ENCODE peak calls at places on chromosomes 5 and 9, in nine cellular contexts. C, R, U, J, M, A, F, X and Z are unnamed samples. For H3K36me3, the result is how much of the 10 kb centered on the place peaks cover.

GRCh38 chr9:6605202-6605601 is 40.3 kb downstream of the GLDC start:
- DNase-seq in X (no peak), F (no peak), U (no peak), J (no peak), M (no peak), R (no peak), A (no peak), C (no peak), Z (no peak)

GRCh38 chr5:1139806-1140187 is 27.9 kb upstream of the SLC12A7 start:
- DNase-seq in M (no peak), F (no peak), X (no peak), U (no peak), R (no peak), A (no peak), C (no peak), J (no peak), Z (no peak)

GRCh38 chr5:81768960-81769452 is 18.1 kb upstream of the SSBP2 start:
- DNase-seq in U (no peak), J (peak), C (no peak), M (no peak), R (no peak), A (peak), F (peak), X (no peak), Z (no peak)

GRCh38 chr9:79572032-79572890 is 496 bp downstream of the TLE4 start:
- DNase-seq in C (peak), U (peak), M (no peak), J (peak), R (no peak), F (peak), X (no peak), A (no peak), Z (no peak)

GRCh38 chr9:114717908-114718486 is 36.0 kb upstream of the TEX48 start:
- DNase-seq in M (no peak), F (no peak), U (no peak), C (no peak), R (no peak), A (no peak), X (no peak), J (no peak), Z (no peak)

GRCh38 chr9:130295945-130296782 is 30.6 kb downstream of the HMCN2 start:
- DNase-seq in X (no peak), F (no peak), M (no peak), U (no peak), C (no peak), A (no peak), J (no peak), R (no peak), Z (no peak)

GRCh38 chr9:110700953-110701352 is 32.4 kb downstream of the MUSK start:
- DNase-seq in U (no peak), F (peak), X (no peak), M (no peak), R (no peak), A (no peak), J (peak), C (no peak), Z (no peak)

GRCh38 chr5:93571111-93571977 is 9.7 kb downstream of the NR2F1-AS1 start:
- DNase-seq in R (no peak), C (no peak), J (no peak), A (no peak), M (no peak), F (no peak), U (no peak), X (no peak), Z (no peak)

GRCh38 chr5:159851053-159851452 is 65.2 kb upstream of the ADRA1B start:
- DNase-seq in U (no peak), F (no peak), A (no peak), J (peak), C (no peak), R (no peak), M (no peak), X (no peak), Z (no peak)

GRCh38 chr9:124215956-124216355 is 41.8 kb upstream of the NEK6 start:
- DNase-seq in A (no peak), R (no peak), F (no peak), M (no peak), J (no peak), C (no peak), X (peak), U (no peak), Z (peak)

GRCh38 chr9:124222918-124223720 is 34.6 kb upstream of the NEK6 start:
- DNase-seq in F (peak), C (no peak), J (peak), A (no peak), U (peak), X (peak), R (no peak), M (peak), Z (no peak)

GRCh38 chr9:136352682-136353081 is 10.9 kb downstream of the DNLZ start:
- DNase-seq in F (no peak), R (no peak), U (no peak), A (no peak), J (no peak), C (no peak), X (no peak), M (no peak), Z (no peak)

GRCh38 chr5:67047180-67047579 is 149.4 kb downstream of the CD180 start:
- DNase-seq in R (no peak), X (peak), M (peak), J (no peak), U (peak), F (no peak), C (peak), A (no peak), Z (no peak)

GRCh38 chr5:134523543-134524136 is 1.8 kb upstream of the JADE2 start:
- DNase-seq in M (no peak), A (no peak), R (no peak), F (peak), J (peak), X (no peak), C (no peak), U (no peak), Z (no peak)

GRCh38 chr5:33346534-33346933 is 94.2 kb upstream of the TARS1 start:
- DNase-seq in R (no peak), X (no peak), F (no peak), U (no peak), C (no peak), J (no peak), M (no peak), A (no peak), Z (no peak)

GRCh38 chr9:114484215-114484853 is 20.9 kb downstream of the WHRN start:
- DNase-seq in M (no peak), X (no peak), J (no peak), A (no peak), F (no peak), R (no peak), C (no peak), U (no peak), Z (no peak)

GRCh38 chr9:114301798-114302565 is 20.9 kb upstream of the ORM1 start:
- DNase-seq in C (no peak), F (no peak), J (no peak), R (no peak), X (peak), M (no peak), A (no peak), U (no peak), Z (peak)

GRCh38 chr9:116027096-116027495 is 126.5 kb upstream of the PAPPA start:
- DNase-seq in F (peak), R (no peak), U (no peak), X (no peak), C (no peak), M (no peak), A (no peak), J (peak), Z (no peak)

GRCh38 chr9:14383296-14383695 is 69.4 kb upstream of the NFIB start:
- DNase-seq in A (no peak), J (peak), X (no peak), R (no peak), C (peak), U (no peak), F (peak), M (peak), Z (no peak)

GRCh38 chr5:120082316-120083068 is 381.6 kb upstream of the PRR16 start:
- DNase-seq in U (no peak), J (peak), A (no peak), F (no peak), C (no peak), R (no peak), M (no peak), X (no peak), Z (no peak)

GRCh38 chr9:109289931-109290330 is 30.9 kb downstream of the EPB41L4B start:
- DNase-seq in C (no peak), A (no peak), X (no peak), J (no peak), R (no peak), U (no peak), M (no peak), F (no peak), Z (no peak)

GRCh38 chr5:102999191-102999590 is 120.7 kb downstream of the GIN1 start:
- DNase-seq in U (no peak), X (no peak), J (no peak), F (no peak), M (no peak), C (no peak), A (no peak), R (no peak), Z (no peak)

GRCh38 chr5:111133436-111133751 is 41.2 kb downstream of the WDR36 start:
- DNase-seq in C (no peak), A (no peak), J (no peak), F (no peak), X (no peak), U (no peak), R (no peak), M (no peak), Z (no peak)

GRCh38 chr5:1744393-1745189 is 55.0 kb downstream of the MRPL36 start:
- DNase-seq in C (no peak), U (no peak), F (no peak), X (peak), A (no peak), R (no peak), J (no peak), M (no peak), Z (no peak)

GRCh38 chr9:77926314-77926959 is 105.2 kb downstream of the GNAQ start:
- DNase-seq in R (no peak), J (peak), M (no peak), X (no peak), U (no peak), A (peak), F (peak), C (no peak), Z (no peak)

GRCh38 chr9:105154723-105155191 is 89.7 kb upstream of the SLC44A1 start:
- DNase-seq in C (no peak), X (no peak), J (peak), U (no peak), F (peak), M (peak), A (no peak), R (no peak), Z (no peak)

GRCh38 chr9:83198336-83198735 is 135.4 kb upstream of the RASEF start:
- DNase-seq in X (no peak), M (no peak), A (no peak), F (no peak), U (no peak), R (no peak), J (no peak), C (peak), Z (no peak)

GRCh38 chr9:74431467-74431866 is 65.7 kb upstream of the RORB start:
- DNase-seq in C (no peak), U (no peak), J (no peak), R (no peak), X (no peak), A (no peak), M (no peak), F (no peak), Z (no peak)

GRCh38 chr5:43073597-43074546 is 33.8 kb upstream of the ANXA2R start:
- DNase-seq in M (no peak), A (peak), X (no peak), U (no peak), F (peak), C (peak), R (peak), J (peak), Z (no peak)

GRCh38 chr5:65126192-65126591 is 355.5 kb downstream of the ADAMTS6 start:
- DNase-seq in F (peak), A (no peak), J (peak), C (no peak), M (no peak), U (no peak), R (no peak), X (no peak), Z (no peak)

GRCh38 chr9:124110307-124110915 is 98.8 kb downstream of the LHX2 start:
- DNase-seq in J (peak), U (peak), M (peak), R (peak), A (no peak), F (peak), C (peak), X (peak), Z (no peak)

GRCh38 chr5:81854915-81855314 is 104.0 kb upstream of the SSBP2 start:
- DNase-seq in A (no peak), F (no peak), J (no peak), R (no peak), U (no peak), C (no peak), M (no peak), X (no peak), Z (no peak)

GRCh38 chr9:96376926-96377874 is 6.3 kb downstream of the SLC35D2 start:
- DNase-seq in R (no peak), J (peak), U (no peak), X (no peak), M (no peak), A (no peak), C (peak), F (peak), Z (no peak)

DNA sequence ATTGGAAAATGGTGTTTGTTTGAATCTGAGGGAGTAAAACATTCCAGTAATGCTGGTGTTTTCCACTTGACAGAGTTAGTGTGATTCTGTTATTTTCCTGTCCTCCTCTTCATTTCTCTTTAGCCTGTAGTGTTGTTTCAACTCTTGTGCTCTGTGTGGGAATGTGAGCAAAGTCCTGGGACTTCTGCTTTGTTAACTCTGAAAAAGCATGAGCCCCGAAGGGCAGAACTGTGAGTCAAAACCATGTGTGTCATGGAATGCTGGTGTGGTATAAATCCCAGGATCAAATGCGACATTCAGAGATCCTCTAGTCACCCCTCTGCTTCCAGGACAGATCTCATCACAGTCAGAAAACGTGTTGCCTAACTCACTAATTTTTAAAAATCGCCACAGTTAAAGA is 8.9 kb downstream of the F2R start:
- DNase-seq in J (peak), R (no peak), M (no peak), X (no peak), C (no peak), F (no peak), U (no peak), A (no peak), Z (no peak)
- H3K36me3 ChIP-seq in J (under half), R (under half), M (under half), X (under half), C (under half), F (under half), U (under half), A (under half), Z (under half)

DNA sequence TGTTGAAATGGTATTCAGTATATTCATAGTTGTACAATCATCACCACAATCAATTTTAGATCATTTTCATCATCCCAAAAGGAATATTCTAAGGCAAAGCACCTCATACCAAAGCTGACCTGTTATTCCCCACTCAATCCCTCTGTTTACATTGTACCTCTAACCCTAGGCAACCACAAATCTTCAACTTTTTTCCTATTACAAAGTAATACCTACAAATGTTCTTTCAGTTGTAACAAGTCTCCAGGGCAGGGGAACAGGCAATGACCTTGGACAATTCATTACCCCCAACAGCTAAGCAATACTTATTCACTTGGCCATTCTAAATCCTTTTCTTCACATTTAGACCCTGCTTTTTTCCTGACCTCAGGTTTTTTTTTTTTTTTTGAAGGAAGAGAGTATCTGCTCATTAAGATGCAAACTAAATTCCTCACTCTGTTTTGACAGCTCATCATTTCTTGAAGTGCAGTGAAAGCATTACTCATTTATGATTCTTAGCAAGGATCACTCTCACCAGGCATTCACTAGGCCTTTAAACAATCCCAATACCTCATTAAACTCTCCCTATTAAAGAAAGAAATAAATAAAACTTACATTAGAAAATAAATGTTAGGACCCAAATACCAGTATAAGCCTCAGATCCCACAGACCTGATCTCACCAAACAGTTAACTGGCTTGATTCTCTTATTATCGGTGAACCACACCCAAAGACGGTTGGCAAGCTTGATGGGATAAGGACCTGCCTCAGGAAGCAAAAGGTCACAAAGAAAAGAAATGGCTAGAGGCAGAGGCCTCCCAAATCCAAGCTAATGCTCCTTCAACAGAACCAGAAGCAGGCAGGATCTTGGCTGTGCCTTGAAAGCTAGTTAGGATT is 15.3 kb downstream of the MTMR12 start:
- DNase-seq in C (no peak), M (no peak), X (no peak), R (no peak), F (no peak), A (no peak), J (no peak), U (no peak), Z (no peak)
- H3K4me3 ChIP-seq in C (no peak), M (no peak), X (no peak), R (no peak), F (no peak), A (no peak), J (no peak), U (no peak), Z (no peak)

GRCh38 chr9:100308965-100309564 is 43.7 kb downstream of the TEX10 start:
- DNase-seq in F (peak), U (no peak), C (no peak), A (no peak), J (peak), X (no peak), M (no peak), R (no peak), Z (no peak)
- H3K36me3 ChIP-seq in F (under half), U (under half), C (under half), A (under half), J (under half), X (under half), M (half or more), R (half or more), Z (under half)

GRCh38 chr5:80143491-80143890 is 108.3 kb downstream of the THBS4 start:
- DNase-seq in U (no peak), A (no peak), M (no peak), R (no peak), J (no peak), X (no peak), F (no peak), C (no peak), Z (no peak)
- H3K4me3 ChIP-seq in U (no peak), A (no peak), M (no peak), R (no peak), J (no peak), X (no peak), F (no peak), C (no peak), Z (no peak)

GRCh38 chr9:120431268-120431667 is 148.7 kb downstream of the CDK5RAP2 start:
- DNase-seq in X (no peak), C (no peak), U (no peak), A (no peak), F (no peak), J (no peak), R (no peak), M (no peak), Z (no peak)

GRCh38 chr9:120435066-120435465 is 144.9 kb downstream of the CDK5RAP2 start:
- DNase-seq in A (no peak), R (no peak), J (peak), F (peak), X (no peak), U (no peak), M (no peak), C (no peak), Z (no peak)

GRCh38 chr9:120434532-120434931 is 145.4 kb downstream of the CDK5RAP2 start:
- DNase-seq in J (peak), M (peak), C (peak), R (no peak), X (no peak), A (no peak), F (peak), U (peak), Z (no peak)

GRCh38 chr9:120432600-120432999 is 147.4 kb downstream of the CDK5RAP2 start:
- DNase-seq in X (no peak), J (no peak), U (no peak), R (no peak), F (no peak), M (no peak), A (no peak), C (no peak), Z (no peak)

DNA sequence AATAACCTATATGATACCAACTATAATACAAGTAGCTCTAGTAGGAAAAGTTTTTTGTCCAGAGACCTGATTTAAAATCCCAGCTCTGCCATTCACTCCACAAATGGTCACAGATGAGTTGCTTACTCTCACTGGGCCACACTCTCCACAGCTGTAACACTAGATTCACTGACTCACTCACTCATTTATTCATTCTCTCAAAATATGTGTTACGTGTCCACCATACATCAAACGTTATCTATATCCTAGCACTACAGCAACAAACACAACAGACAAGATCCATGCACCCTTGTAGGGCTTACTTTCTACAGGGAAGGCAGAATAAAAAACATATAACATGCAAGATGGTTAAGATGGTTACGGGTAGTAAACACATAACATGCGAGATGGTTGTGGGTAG is 146.3 kb downstream of the CDK5RAP2 start:
- DNase-seq in J (no peak), R (no peak), M (no peak), X (no peak), C (no peak), U (no peak), F (peak), A (no peak), Z (no peak)
- H3K36me3 ChIP-seq in J (under half), R (under half), M (under half), X (under half), C (under half), U (under half), F (under half), A (under half), Z (under half)

GRCh38 chr9:135340726-135341475 is 138.7 kb upstream of the PPP1R26 start:
- DNase-seq in U (no peak), R (no peak), A (no peak), X (no peak), J (no peak), M (no peak), F (no peak), C (no peak), Z (no peak)
- H3K4me3 ChIP-seq in U (no peak), R (no peak), A (no peak), X (no peak), J (no peak), M (no peak), F (no peak), C (no peak), Z (no peak)

DNA sequence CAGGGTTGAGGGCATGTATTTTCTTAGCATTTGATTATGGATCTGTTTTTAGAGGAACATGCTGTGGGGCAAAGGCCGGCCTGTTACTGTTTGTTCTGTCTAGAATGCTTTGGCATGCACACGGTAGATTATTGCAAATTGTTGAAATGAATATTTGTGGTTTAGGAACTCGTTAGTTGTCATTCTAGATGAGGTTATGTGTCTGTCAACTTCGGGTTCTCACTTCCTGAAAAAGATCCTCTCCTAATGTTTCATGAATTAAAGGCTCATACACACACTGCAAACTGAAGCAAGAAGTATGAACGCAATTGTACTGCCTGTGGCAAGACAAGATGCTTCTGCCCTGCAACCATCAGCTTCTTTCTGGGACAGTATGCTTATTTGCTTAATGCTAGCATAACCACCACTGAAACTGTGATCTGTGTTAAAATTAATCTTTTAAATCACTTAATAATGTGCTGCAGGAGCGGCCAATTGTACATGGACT is 99.6 kb downstream of the BASP1 start:
- DNase-seq in F (peak), U (no peak), C (no peak), X (no peak), J (peak), A (no peak), M (no peak), R (no peak), Z (no peak)
- H3K36me3 ChIP-seq in F (under half), U (under half), C (under half), X (under half), J (under half), A (under half), M (under half), R (under half), Z (under half)

GRCh38 chr5:2754621-2755370 is 3.3 kb upstream of the IRX2 start:
- DNase-seq in M (no peak), A (no peak), F (no peak), X (peak), J (peak), C (peak), U (no peak), R (no peak), Z (peak)
- H3K4me3 ChIP-seq in M (peak), A (no peak), F (no peak), X (peak), J (peak), C (peak), U (no peak), R (peak), Z (no peak)

GRCh38 chr9:4657426-4658159 is 4.5 kb upstream of the PLPP6 start:
- DNase-seq in A (no peak), J (no peak), F (no peak), C (no peak), U (no peak), R (no peak), X (no peak), M (no peak), Z (no peak)
- H3K36me3 ChIP-seq in A (under half), J (under half), F (under half), C (under half), U (under half), R (under half), X (under half), M (under half), Z (under half)